ENCODE peak calls at places on chromosomes 5 and 9, in four cellular contexts. X, G, C and S are unnamed samples.
A peak's percentile ranks its signal among the peaks of the same experiment; 100 is the strongest.

GRCh38 chr5:73902327-73903051 is 276.5 kb downstream of the ARHGEF28 start:
- DNase-seq in X (peak; percentile 71), G (no peak), C (no peak), S (no peak)

GRCh38 chr5:141478321-141478945 is 2.7 kb downstream of the PCDHGC3 start:
- DNase-seq in X (no peak), G (no peak), C (no peak), S (no peak)

GRCh38 chr9:21317956-21318923 is 13.1 kb upstream of the IFNA5 start:
- DNase-seq in X (peak; percentile 33), G (peak; percentile 30), C (no peak), S (no peak)

GRCh38 chr5:109866051-109866450 is 176.3 kb downstream of the MAN2A1 start:
- DNase-seq in X (no peak), G (no peak), C (no peak), S (no peak)

GRCh38 chr5:72209515-72210115 is 102.3 kb downstream of the MAP1B start:
- DNase-seq in X (peak; percentile 94), G (no peak), C (no peak), S (no peak)

GRCh38 chr5:143938230-143938629 is 126.3 kb downstream of the HMHB1 start:
- DNase-seq in X (no peak), G (no peak), C (no peak), S (no peak)

GRCh38 chr5:116265506-116265905 is 180.7 kb downstream of the COMMD10 start:
- DNase-seq in X (no peak), G (no peak), C (no peak), S (no peak)

GRCh38 chr5:167511-167910 is 23.8 kb upstream of the LRRC14B start:
- DNase-seq in X (no peak), G (peak; percentile 4), C (no peak), S (no peak)

GRCh38 chr5:150562832-150563231 is 54.9 kb downstream of the NDST1 start:
- DNase-seq in X (peak; percentile 80), G (no peak), C (no peak), S (no peak)

GRCh38 chr5:72363146-72363802 is 43.1 kb downstream of the PTCD2 start:
- DNase-seq in X (peak; percentile 52), G (no peak), C (no peak), S (no peak)

GRCh38 chr5:3116366-3116765 is 364.9 kb upstream of the IRX2 start:
- DNase-seq in X (no peak), G (no peak), C (no peak), S (no peak)

GRCh38 chr5:116423091-116423490 is 151.5 kb downstream of the SEMA6A start:
- DNase-seq in X (no peak), G (no peak), C (no peak), S (no peak)

GRCh38 chr5:133317558-133317957 is 265.7 kb downstream of the HSPA4 start:
- DNase-seq in X (no peak), G (no peak), C (no peak), S (no peak)

GRCh38 chr5:125376059-125376641 is 629.7 kb upstream of the ZNF608 start:
- DNase-seq in X (peak; percentile 51), G (no peak), C (no peak), S (no peak)

GRCh38 chr5:174531782-174532191 is 192.6 kb upstream of the MSX2 start:
- DNase-seq in X (peak; percentile 84), G (no peak), C (no peak), S (no peak)
- H3K27ac ChIP-seq in X (peak overlapping the region; percentile 68), G (no peak overlapping the region), C (no peak overlapping the region), S (no peak overlapping the region)

DNA sequence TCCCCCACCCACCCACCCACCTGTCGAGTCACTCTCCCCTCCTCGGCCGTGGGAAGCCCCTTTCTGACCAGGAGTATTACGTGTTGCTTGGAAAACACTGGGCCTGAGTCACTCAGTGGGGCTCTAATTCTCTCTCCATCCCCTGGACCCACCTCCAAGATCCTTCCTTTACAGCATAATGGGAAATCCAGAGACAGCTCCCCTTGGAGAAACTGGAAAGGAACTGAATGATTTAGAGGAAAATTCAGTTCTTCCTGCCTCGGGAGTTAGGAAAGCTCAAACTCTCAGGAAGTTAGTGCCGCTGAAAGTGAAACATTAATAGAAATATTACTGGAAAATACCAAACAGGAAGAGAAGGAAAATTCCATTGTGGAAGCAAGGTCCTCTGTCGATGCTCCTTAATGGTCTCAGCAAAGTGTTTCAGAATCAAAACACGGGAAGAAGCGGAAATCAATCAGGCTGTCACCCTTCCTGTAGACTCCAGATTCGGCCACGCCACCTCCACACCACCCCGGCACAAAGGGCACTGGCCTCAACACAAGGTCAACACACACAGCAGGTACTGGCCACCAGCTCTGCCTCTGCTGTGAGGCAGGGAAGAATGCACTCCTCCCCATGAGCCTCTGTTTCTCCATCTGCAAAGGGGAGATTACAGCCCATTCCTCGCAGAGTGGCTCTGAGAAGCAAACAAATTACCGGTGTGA is 9.6 kb downstream of the SHB start:
- DNase-seq in X (no peak), G (no peak), C (no peak), S (no peak)
- H3K27ac ChIP-seq in X (no peak overlapping the region), G (no peak overlapping the region), C (no peak overlapping the region), S (no peak overlapping the region)

GRCh38 chr5:10788358-10788757 is 27.3 kb upstream of the DAP start:
- DNase-seq in X (no peak), G (no peak), C (no peak), S (no peak)
- H3K27ac ChIP-seq in X (no peak overlapping the region), G (no peak overlapping the region), C (no peak overlapping the region), S (no peak overlapping the region)

GRCh38 chr9:97508852-97509251 is 7.4 kb downstream of the TMOD1 start:
- DNase-seq in X (no peak), G (no peak), C (no peak), S (no peak)
- H3K27ac ChIP-seq in X (no peak overlapping the region), G (no peak overlapping the region), C (no peak overlapping the region), S (no peak overlapping the region)

GRCh38 chr9:126508171-126508591 is 105.5 kb upstream of the LMX1B start:
- DNase-seq in X (no peak), G (no peak), C (no peak), S (no peak)

GRCh38 chr9:126506361-126507317 is 107.1 kb upstream of the LMX1B start:
- DNase-seq in X (no peak), G (no peak), C (no peak), S (no peak)

GRCh38 chr9:126508928-126509327 is 104.8 kb upstream of the LMX1B start:
- DNase-seq in X (no peak), G (no peak), C (no peak), S (no peak)

GRCh38 chr9:126505697-126506346 is 107.9 kb upstream of the LMX1B start:
- DNase-seq in X (no peak), G (no peak), C (no peak), S (no peak)

DNA sequence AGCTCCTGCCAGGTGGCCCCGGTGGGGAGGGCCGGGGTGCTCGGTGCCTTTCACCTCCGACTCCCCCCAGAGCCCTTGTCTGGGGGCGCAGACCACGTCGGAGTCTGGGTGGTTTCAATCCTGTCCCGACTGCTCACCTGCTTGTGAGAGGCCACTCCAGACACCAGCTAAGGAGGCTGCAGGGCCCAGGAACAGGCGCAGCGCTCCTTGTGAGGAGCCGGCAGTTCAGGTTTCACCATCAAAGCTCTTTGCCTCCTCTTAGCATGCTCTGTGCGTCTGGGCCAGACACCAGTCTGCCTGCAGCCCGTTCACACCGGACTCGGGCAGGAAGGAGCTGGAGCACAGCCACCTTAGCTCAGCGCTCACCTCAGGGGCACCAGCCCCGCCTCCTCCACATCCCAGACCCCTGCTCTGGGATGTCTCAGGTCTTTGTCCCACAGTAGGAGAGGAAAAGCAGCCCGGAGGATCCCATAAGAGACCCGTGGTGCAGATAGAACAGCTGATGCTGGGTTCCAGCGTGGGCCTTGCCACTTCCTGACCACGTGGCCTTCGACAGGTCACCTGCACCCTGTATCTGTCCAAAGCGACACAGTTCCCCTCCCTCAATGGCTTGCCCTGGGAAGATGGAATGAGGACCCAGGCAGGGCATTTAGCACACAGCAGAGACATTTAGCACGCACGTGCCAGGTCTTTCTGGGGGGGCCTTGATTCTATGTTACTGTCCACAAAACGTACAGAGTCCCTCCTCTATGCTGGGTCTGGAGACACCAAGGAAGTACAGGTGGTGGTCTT is 106.2 kb upstream of the LMX1B start:
- DNase-seq in X (no peak), G (no peak), C (no peak), S (no peak)
- H3K27ac ChIP-seq in X (no peak overlapping the region), G (no peak overlapping the region), C (no peak overlapping the region), S (no peak overlapping the region)

GRCh38 chr9:79654591-79654990 is 82.8 kb downstream of the TLE4 start:
- DNase-seq in X (no peak), G (no peak), C (no peak), S (no peak)

GRCh38 chr9:79656127-79656526 is 84.4 kb downstream of the TLE4 start:
- DNase-seq in X (no peak), G (no peak), C (no peak), S (no peak)

GRCh38 chr9:79651251-79651795 is 79.6 kb downstream of the TLE4 start:
- DNase-seq in X (peak; percentile 52), G (no peak), C (no peak), S (no peak)

GRCh38 chr9:79655571-79655970 is 83.8 kb downstream of the TLE4 start:
- DNase-seq in X (no peak), G (no peak), C (no peak), S (no peak)

DNA sequence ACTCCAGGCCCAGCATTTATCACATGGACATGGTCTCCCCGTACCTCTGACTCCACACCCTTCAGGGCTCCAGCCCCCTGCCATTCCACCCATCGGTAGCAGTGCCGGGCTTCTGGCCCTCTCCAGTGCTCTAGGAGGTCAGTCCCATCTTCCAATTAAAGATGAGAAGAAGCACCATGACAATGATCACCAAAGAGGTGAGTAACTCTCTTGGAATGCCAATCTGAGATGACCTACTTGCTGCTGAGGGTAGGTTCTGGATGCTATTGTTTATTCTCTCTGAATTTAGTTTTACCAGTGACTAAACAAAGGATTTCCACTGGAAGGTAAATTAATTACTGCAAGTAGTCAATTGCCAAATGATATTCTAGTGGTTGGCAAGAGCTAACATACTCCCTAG is 80.8 kb downstream of the TLE4 start:
- DNase-seq in X (no peak), G (no peak), C (no peak), S (no peak)
- H3K27ac ChIP-seq in X (no peak overlapping the region), G (no peak overlapping the region), C (no peak overlapping the region), S (no peak overlapping the region)

DNA sequence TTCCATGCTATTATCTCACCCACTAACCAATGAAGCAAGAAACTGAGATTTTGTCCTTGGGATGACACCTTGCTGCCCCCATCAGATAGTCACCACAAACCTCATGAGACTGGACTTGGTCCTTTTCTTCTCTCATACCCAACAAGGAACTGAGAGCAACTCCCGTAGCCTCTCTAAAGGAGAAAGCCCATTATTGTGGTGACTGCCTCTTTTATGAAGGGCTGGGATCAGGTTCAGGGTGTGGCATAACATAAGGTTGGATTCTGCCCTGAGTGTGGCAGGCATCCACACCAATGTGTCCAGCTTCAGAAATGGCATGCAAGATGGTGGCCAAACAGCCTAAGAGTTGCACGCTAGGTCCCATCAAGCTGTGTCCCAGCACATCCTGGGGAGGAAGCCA is 1.3 kb upstream of the ACTL7A start:
- DNase-seq in X (no peak), G (no peak), C (no peak), S (no peak)
- H3K27ac ChIP-seq in X (no peak overlapping the region), G (no peak overlapping the region), C (no peak overlapping the region), S (no peak overlapping the region)

DNA sequence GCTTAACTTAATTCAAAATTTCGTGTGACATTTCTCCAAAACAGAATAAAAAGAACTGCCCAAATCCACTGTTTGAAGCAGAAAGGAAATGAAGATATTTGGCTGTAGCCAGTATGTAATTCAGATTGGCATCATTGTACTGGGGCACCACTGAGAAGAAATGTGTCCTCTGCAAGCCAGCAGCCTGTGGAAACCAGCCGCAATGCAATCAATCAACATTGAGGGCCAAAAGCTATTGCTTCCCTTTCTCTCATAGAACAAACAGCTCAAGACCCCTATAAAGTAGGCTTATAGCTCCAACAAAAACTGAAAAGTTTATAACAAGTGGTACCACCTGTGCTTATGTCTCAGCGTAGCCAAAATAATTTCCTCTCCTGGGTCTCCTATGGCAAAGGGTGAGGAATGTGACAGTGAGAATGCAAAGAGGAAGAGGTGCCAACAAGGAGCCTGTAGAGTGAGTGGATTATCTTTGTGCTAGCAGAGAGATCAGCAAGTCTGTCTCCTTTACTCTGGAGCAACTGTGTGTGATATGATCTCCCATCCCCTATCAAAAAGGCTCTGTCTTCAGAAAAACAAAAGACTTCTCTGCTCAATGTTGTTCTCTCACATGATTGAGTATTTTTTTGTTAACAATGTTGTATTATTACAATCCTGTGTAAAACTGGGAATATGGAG is 1072.4 kb upstream of the DMAC1 start:
- DNase-seq in X (no peak), G (no peak), C (no peak), S (no peak)
- H3K27ac ChIP-seq in X (no peak overlapping the region), G (no peak overlapping the region), C (no peak overlapping the region), S (peak overlapping the region; percentile 88)